ENCODE peak calls at places on chromosomes 11 and 22, in five cellular contexts. One of them, this sample, is unnamed.

GRCh38 chr22:27642104-27642800 is 159.3 kb downstream of the MN1 start:
- DNase-seq in CD4-positive, alpha-beta T cell: no peak
- DNase-seq in H9: no peak
- DNase-seq in IMR-90: no peak
- DNase-seq in Peyer's patch: no peak
- DNase-seq in this sample: no peak

GRCh38 chr11:43789700-43790443 is 90.8 kb upstream of the ALKBH3 start:
- DNase-seq in Peyer's patch: no peak
- DNase-seq in CD4-positive, alpha-beta T cell: no peak
- DNase-seq in H9: no peak
- DNase-seq in IMR-90: peak
- DNase-seq in this sample: no peak

GRCh38 chr11:128421577-128421976 is 165.8 kb downstream of the ETS1 start:
- DNase-seq in H9: no peak
- DNase-seq in CD4-positive, alpha-beta T cell: no peak
- DNase-seq in Peyer's patch: no peak
- DNase-seq in IMR-90: peak
- DNase-seq in this sample: no peak

GRCh38 chr11:10605941-10606381 is 37.5 kb upstream of the LYVE1 start:
- DNase-seq in H9: peak
- DNase-seq in IMR-90: peak
- DNase-seq in Peyer's patch: peak
- DNase-seq in CD4-positive, alpha-beta T cell: no peak
- DNase-seq in this sample: peak

GRCh38 chr22:47563406-47564157 is 801.1 kb downstream of the TBC1D22A start:
- DNase-seq in CD4-positive, alpha-beta T cell: no peak
- DNase-seq in IMR-90: no peak
- DNase-seq in H9: no peak
- DNase-seq in Peyer's patch: no peak
- DNase-seq in this sample: no peak

GRCh38 chr22:39680486-39680885 is 109.9 kb downstream of the CACNA1I start:
- DNase-seq in CD4-positive, alpha-beta T cell: no peak
- DNase-seq in Peyer's patch: no peak
- DNase-seq in H9: no peak
- DNase-seq in IMR-90: no peak
- DNase-seq in this sample: no peak

GRCh38 chr11:130580372-130580771 is 131.9 kb downstream of the ADAMTS15 start:
- DNase-seq in H9: peak
- DNase-seq in IMR-90: peak
- DNase-seq in Peyer's patch: no peak
- DNase-seq in CD4-positive, alpha-beta T cell: no peak
- DNase-seq in this sample: no peak

GRCh38 chr11:14905104-14906033 is 13.3 kb upstream of the CYP2R1 start:
- DNase-seq in IMR-90: peak
- DNase-seq in CD4-positive, alpha-beta T cell: peak
- DNase-seq in Peyer's patch: peak
- DNase-seq in H9: peak
- DNase-seq in this sample: peak

GRCh38 chr11:20501971-20502370 is 97.4 kb upstream of the SLC6A5 start:
- DNase-seq in IMR-90: no peak
- DNase-seq in CD4-positive, alpha-beta T cell: no peak
- DNase-seq in H9: no peak
- DNase-seq in Peyer's patch: no peak
- DNase-seq in this sample: no peak

GRCh38 chr11:3044915-3045314 is 12.3 kb downstream of the CARS1 start:
- DNase-seq in IMR-90: no peak
- DNase-seq in CD4-positive, alpha-beta T cell: no peak
- DNase-seq in H9: no peak
- DNase-seq in Peyer's patch: no peak
- DNase-seq in this sample: no peak

GRCh38 chr11:133526790-133527189 is 5.5 kb downstream of the OPCML start:
- DNase-seq in IMR-90: no peak
- DNase-seq in CD4-positive, alpha-beta T cell: no peak
- DNase-seq in Peyer's patch: no peak
- DNase-seq in H9: no peak
- DNase-seq in this sample: no peak

GRCh38 chr11:26286472-26287066 is 45.4 kb upstream of the ANO3 start:
- DNase-seq in IMR-90: peak
- DNase-seq in H9: peak
- DNase-seq in CD4-positive, alpha-beta T cell: no peak
- DNase-seq in Peyer's patch: no peak
- DNase-seq in this sample: no peak

GRCh38 chr11:86951706-86952105 is 3.5 kb downstream of the FZD4 start:
- DNase-seq in IMR-90: no peak
- DNase-seq in Peyer's patch: no peak
- DNase-seq in CD4-positive, alpha-beta T cell: no peak
- DNase-seq in H9: no peak
- DNase-seq in this sample: no peak

GRCh38 chr11:107683807-107684206 is 28.0 kb downstream of the SLN start:
- DNase-seq in CD4-positive, alpha-beta T cell: no peak
- DNase-seq in IMR-90: no peak
- DNase-seq in Peyer's patch: no peak
- DNase-seq in H9: peak
- DNase-seq in this sample: no peak
- TF ChIP-seq CTCF in CD4-positive, alpha-beta T cell: peak
- TF ChIP-seq CTCF in IMR-90: peak
- TF ChIP-seq CTCF in Peyer's patch: peak
- TF ChIP-seq CTCF in H9: peak
- TF ChIP-seq CTCF in this sample: peak

GRCh38 chr11:1547467-1548098 is 24.5 kb downstream of the DUSP8 start:
- DNase-seq in Peyer's patch: no peak
- DNase-seq in CD4-positive, alpha-beta T cell: no peak
- DNase-seq in H9: no peak
- DNase-seq in IMR-90: no peak
- DNase-seq in this sample: no peak

GRCh38 chr11:1548221-1549070 is 23.6 kb downstream of the DUSP8 start:
- DNase-seq in CD4-positive, alpha-beta T cell: no peak
- DNase-seq in IMR-90: peak
- DNase-seq in Peyer's patch: no peak
- DNase-seq in H9: peak
- DNase-seq in this sample: no peak

GRCh38 chr11:1546077-1546535 is 26.0 kb downstream of the DUSP8 start:
- DNase-seq in Peyer's patch: no peak
- DNase-seq in H9: peak
- DNase-seq in IMR-90: no peak
- DNase-seq in CD4-positive, alpha-beta T cell: no peak
- DNase-seq in this sample: no peak

GRCh38 chr11:1546536-1547466 is 25.3 kb downstream of the DUSP8 start:
- DNase-seq in CD4-positive, alpha-beta T cell: peak
- DNase-seq in Peyer's patch: no peak
- DNase-seq in H9: peak
- DNase-seq in IMR-90: peak
- DNase-seq in this sample: no peak

DNA sequence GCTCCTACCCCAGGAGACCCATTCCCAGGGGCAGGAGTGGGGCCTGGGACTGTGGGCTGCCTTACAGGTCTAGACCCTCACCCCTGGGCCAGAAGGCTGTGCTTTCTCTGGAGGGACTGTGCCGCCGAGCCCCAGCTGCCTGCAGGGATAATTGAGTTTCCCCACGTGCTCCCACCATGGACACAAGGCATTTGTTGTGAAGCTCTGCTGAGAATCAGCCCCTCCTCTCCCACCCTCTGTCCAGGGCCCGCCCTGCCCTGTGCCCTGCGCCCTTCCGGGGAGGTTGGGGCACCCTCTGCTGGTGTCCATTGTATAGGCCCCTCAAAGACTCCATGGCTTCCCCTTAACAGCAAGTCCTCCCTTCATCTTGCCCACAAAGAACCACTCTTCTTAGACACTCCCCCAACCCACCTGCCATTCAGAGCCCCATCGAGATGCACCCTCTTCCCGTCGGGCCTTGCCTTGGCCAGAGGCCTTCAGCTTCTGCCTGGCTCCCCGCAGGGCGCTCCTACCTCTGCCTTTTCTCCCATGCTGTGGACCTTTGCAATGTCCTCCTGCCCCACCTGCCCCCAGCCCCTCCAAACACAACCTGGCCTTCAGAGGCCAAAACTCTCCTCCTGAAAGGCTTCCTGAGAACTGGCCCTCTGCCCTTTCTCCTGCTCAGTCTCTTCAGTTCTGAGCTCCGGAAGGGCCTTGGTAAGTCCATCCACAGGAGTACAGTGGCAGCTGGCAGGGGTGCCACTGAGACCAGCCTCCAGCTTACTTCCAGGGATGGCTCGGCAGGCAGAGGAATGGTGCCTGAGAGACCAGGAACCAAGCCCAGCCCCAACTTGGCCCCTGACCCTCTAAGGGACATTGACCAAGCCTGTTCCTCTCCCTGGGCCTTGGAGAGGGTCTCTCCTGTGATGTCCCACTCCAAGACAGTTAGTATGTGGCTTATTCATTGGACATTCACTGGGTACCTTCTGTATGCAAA is 22.4 kb downstream of the DUSP8 start:
- DNase-seq in CD4-positive, alpha-beta T cell: no peak
- DNase-seq in H9: no peak
- DNase-seq in IMR-90: no peak
- DNase-seq in Peyer's patch: no peak
- DNase-seq in this sample: no peak
- TF ChIP-seq CTCF in CD4-positive, alpha-beta T cell: no peak
- TF ChIP-seq CTCF in H9: peak
- TF ChIP-seq CTCF in IMR-90: no peak
- TF ChIP-seq CTCF in Peyer's patch: no peak
- TF ChIP-seq CTCF in this sample: no peak

GRCh38 chr22:37571258-37571991 is 8.5 kb downstream of the LGALS2 start:
- DNase-seq in Peyer's patch: no peak
- DNase-seq in H9: no peak
- DNase-seq in IMR-90: peak
- DNase-seq in CD4-positive, alpha-beta T cell: no peak
- DNase-seq in this sample: no peak
- TF ChIP-seq CTCF in Peyer's patch: no peak
- TF ChIP-seq CTCF in H9: peak
- TF ChIP-seq CTCF in IMR-90: peak
- TF ChIP-seq CTCF in CD4-positive, alpha-beta T cell: no peak
- TF ChIP-seq CTCF in this sample: no peak

GRCh38 chr22:25876871-25877270 is 134.9 kb downstream of the MYO18B start:
- DNase-seq in Peyer's patch: no peak
- DNase-seq in IMR-90: no peak
- DNase-seq in CD4-positive, alpha-beta T cell: no peak
- DNase-seq in H9: no peak
- DNase-seq in this sample: no peak
- TF ChIP-seq CTCF in Peyer's patch: no peak
- TF ChIP-seq CTCF in IMR-90: no peak
- TF ChIP-seq CTCF in CD4-positive, alpha-beta T cell: no peak
- TF ChIP-seq CTCF in H9: no peak
- TF ChIP-seq CTCF in this sample: no peak

DNA sequence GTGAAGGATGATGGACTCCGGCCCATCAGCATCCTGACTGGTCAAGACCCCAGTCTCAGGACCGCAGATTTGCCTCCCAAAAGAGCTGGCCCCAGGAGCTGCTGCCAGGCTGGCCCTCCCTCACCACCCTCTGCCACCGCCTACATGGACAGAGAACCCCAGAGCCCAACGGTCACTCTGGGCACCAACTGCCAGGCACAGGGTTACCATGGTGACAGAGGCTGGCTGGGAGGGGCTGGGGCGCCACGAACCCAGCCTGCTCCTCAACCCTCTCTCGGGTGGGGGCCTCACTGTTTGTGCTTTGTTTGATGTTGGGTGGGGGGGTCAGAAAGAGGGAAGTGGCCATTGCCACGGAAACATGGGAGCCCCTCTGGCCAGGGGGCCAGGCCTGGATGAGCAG is 55.8 kb downstream of the ELFN2 start:
- DNase-seq in H9: no peak
- DNase-seq in IMR-90: no peak
- DNase-seq in Peyer's patch: no peak
- DNase-seq in CD4-positive, alpha-beta T cell: no peak
- DNase-seq in this sample: no peak
- TF ChIP-seq CTCF in H9: no peak
- TF ChIP-seq CTCF in IMR-90: no peak
- TF ChIP-seq CTCF in Peyer's patch: no peak
- TF ChIP-seq CTCF in CD4-positive, alpha-beta T cell: no peak
- TF ChIP-seq CTCF in this sample: no peak

DNA sequence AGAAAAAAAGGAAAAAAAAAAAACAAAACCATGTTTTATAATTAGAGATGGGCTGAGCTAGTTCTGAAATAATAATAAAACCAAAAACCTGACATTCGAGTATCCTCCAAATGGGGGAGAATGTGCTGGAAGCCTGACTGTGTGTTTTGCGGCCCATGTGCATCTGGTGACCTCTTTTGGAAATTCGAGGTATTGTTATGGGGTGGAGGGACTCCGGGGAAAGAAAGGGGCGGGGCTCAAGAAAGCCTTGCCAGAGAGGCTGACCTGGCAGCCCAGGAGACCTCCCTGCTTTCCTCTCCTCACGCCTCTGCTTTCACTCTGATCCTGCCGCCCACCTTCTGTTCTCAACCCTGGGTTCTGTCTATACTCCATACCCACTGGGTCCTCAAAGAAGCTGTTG is 72.9 kb downstream of the CTTN start:
- DNase-seq in Peyer's patch: no peak
- DNase-seq in CD4-positive, alpha-beta T cell: no peak
- DNase-seq in H9: peak
- DNase-seq in IMR-90: no peak
- DNase-seq in this sample: no peak
- TF ChIP-seq CTCF in Peyer's patch: no peak
- TF ChIP-seq CTCF in CD4-positive, alpha-beta T cell: no peak
- TF ChIP-seq CTCF in H9: peak
- TF ChIP-seq CTCF in IMR-90: peak
- TF ChIP-seq CTCF in this sample: peak

DNA sequence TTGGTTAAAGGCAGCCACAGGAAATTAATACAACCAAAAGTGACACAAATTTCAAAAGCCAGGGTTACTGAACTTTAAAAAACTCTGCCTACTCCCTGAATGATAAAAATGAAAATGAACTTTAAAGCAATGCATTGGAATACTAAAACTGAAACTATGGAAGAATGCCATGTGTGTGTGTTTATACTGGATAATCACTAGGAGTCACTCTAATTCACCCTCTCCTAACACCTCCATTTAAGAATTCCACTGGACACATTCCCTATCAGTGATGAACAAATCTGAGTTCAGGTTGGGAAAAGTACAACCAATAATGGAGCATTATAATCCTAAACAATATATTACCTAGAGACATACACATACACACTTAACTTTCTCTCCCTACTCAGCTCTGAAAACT is 27.5 kb upstream of the PLAAT3 start:
- DNase-seq in Peyer's patch: no peak
- DNase-seq in IMR-90: peak
- DNase-seq in CD4-positive, alpha-beta T cell: no peak
- DNase-seq in H9: no peak
- DNase-seq in this sample: no peak
- TF ChIP-seq CTCF in Peyer's patch: no peak
- TF ChIP-seq CTCF in IMR-90: no peak
- TF ChIP-seq CTCF in CD4-positive, alpha-beta T cell: no peak
- TF ChIP-seq CTCF in H9: no peak
- TF ChIP-seq CTCF in this sample: no peak

GRCh38 chr11:94599510-94599909 is 32.3 kb downstream of the PIWIL4 start:
- DNase-seq in Peyer's patch: no peak
- DNase-seq in CD4-positive, alpha-beta T cell: no peak
- DNase-seq in H9: no peak
- DNase-seq in IMR-90: no peak
- DNase-seq in this sample: no peak

GRCh38 chr11:94593030-94593429 is 25.9 kb downstream of the PIWIL4 start:
- DNase-seq in IMR-90: peak
- DNase-seq in H9: no peak
- DNase-seq in CD4-positive, alpha-beta T cell: no peak
- DNase-seq in Peyer's patch: no peak
- DNase-seq in this sample: no peak

GRCh38 chr11:94602430-94603372 is 35.5 kb downstream of the PIWIL4 start:
- DNase-seq in Peyer's patch: no peak
- DNase-seq in H9: no peak
- DNase-seq in CD4-positive, alpha-beta T cell: peak
- DNase-seq in IMR-90: peak
- DNase-seq in this sample: peak

GRCh38 chr11:94595061-94595460 is 27.9 kb downstream of the PIWIL4 start:
- DNase-seq in CD4-positive, alpha-beta T cell: no peak
- DNase-seq in Peyer's patch: no peak
- DNase-seq in IMR-90: no peak
- DNase-seq in H9: no peak
- DNase-seq in this sample: no peak

GRCh38 chr11:94597896-94598295 is 30.7 kb downstream of the PIWIL4 start:
- DNase-seq in CD4-positive, alpha-beta T cell: no peak
- DNase-seq in H9: no peak
- DNase-seq in Peyer's patch: no peak
- DNase-seq in IMR-90: peak
- DNase-seq in this sample: no peak
- TF ChIP-seq CTCF in CD4-positive, alpha-beta T cell: no peak
- TF ChIP-seq CTCF in H9: no peak
- TF ChIP-seq CTCF in Peyer's patch: peak
- TF ChIP-seq CTCF in IMR-90: no peak
- TF ChIP-seq CTCF in this sample: peak